ENCODE peak calls at places on chromosomes 7 and 10, in five cellular contexts. One of them, this sample, is unnamed.

GRCh38 chr10:43208147-43209063 is 58.5 kb downstream of the RASGEF1A start:
- DNase-seq in mammary epithelial cell: no peak
- DNase-seq in OCI-LY7: no peak
- DNase-seq in RWPE1: no peak
- DNase-seq in IMR-90: no peak
- DNase-seq in this sample: peak

GRCh38 chr10:60086862-60087261 is 180.5 kb upstream of the CCDC6 start:
- DNase-seq in mammary epithelial cell: no peak
- DNase-seq in OCI-LY7: no peak
- DNase-seq in RWPE1: no peak
- DNase-seq in IMR-90: no peak
- DNase-seq in this sample: no peak

GRCh38 chr10:118042827-118043242 is 3.9 kb downstream of the RAB11FIP2 start:
- DNase-seq in mammary epithelial cell: no peak
- DNase-seq in OCI-LY7: no peak
- DNase-seq in RWPE1: no peak
- DNase-seq in IMR-90: no peak
- DNase-seq in this sample: no peak

GRCh38 chr7:19621740-19622139 is 87.1 kb downstream of the POLR1F start:
- DNase-seq in mammary epithelial cell: peak
- DNase-seq in OCI-LY7: no peak
- DNase-seq in RWPE1: peak
- DNase-seq in IMR-90: peak
- DNase-seq in this sample: no peak

GRCh38 chr7:78115876-78116275 is 317.3 kb downstream of the PHTF2 start:
- DNase-seq in mammary epithelial cell: peak
- DNase-seq in OCI-LY7: no peak
- DNase-seq in RWPE1: no peak
- DNase-seq in IMR-90: no peak
- DNase-seq in this sample: no peak

GRCh38 chr7:54709283-54709682 is 49.7 kb downstream of the SEC61G start:
- DNase-seq in mammary epithelial cell: no peak
- DNase-seq in OCI-LY7: no peak
- DNase-seq in RWPE1: no peak
- DNase-seq in IMR-90: no peak
- DNase-seq in this sample: no peak

GRCh38 chr7:99106869-99107268 is 37.0 kb downstream of the SMURF1 start:
- DNase-seq in mammary epithelial cell: peak
- DNase-seq in OCI-LY7: no peak
- DNase-seq in RWPE1: peak
- DNase-seq in IMR-90: peak
- DNase-seq in this sample: no peak

GRCh38 chr7:157916946-157917670 is 580.3 kb downstream of the DNAJB6 start:
- DNase-seq in mammary epithelial cell: no peak
- DNase-seq in OCI-LY7: no peak
- DNase-seq in RWPE1: no peak
- DNase-seq in IMR-90: no peak
- DNase-seq in this sample: no peak

GRCh38 chr10:90062786-90063185 is 361.4 kb downstream of the KIF20B start:
- DNase-seq in mammary epithelial cell: no peak
- DNase-seq in OCI-LY7: no peak
- DNase-seq in RWPE1: no peak
- DNase-seq in IMR-90: peak
- DNase-seq in this sample: no peak

GRCh38 chr10:16751244-16751643 is 66.0 kb downstream of the RSU1 start:
- DNase-seq in mammary epithelial cell: no peak
- DNase-seq in OCI-LY7: no peak
- DNase-seq in RWPE1: no peak
- DNase-seq in IMR-90: no peak
- DNase-seq in this sample: no peak

GRCh38 chr10:131892817-131893675 is 7.8 kb upstream of the PPP2R2D start:
- DNase-seq in mammary epithelial cell: no peak
- DNase-seq in OCI-LY7: no peak
- DNase-seq in RWPE1: no peak
- DNase-seq in IMR-90: no peak
- DNase-seq in this sample: no peak

GRCh38 chr7:101838837-101839483 is 21.5 kb downstream of the CUX1 start:
- DNase-seq in mammary epithelial cell: no peak
- DNase-seq in OCI-LY7: no peak
- DNase-seq in RWPE1: no peak
- DNase-seq in IMR-90: no peak
- DNase-seq in this sample: peak

GRCh38 chr10:8453587-8453986 is 399.1 kb downstream of the GATA3 start:
- DNase-seq in mammary epithelial cell: peak
- DNase-seq in OCI-LY7: no peak
- DNase-seq in RWPE1: no peak
- DNase-seq in IMR-90: no peak
- DNase-seq in this sample: peak

GRCh38 chr7:114504586-114504985 is 90.0 kb downstream of the FOXP2 start:
- DNase-seq in mammary epithelial cell: no peak
- DNase-seq in OCI-LY7: no peak
- DNase-seq in RWPE1: no peak
- DNase-seq in IMR-90: peak
- DNase-seq in this sample: no peak

GRCh38 chr10:1526427-1527055 is 210.8 kb downstream of the ADARB2 start:
- DNase-seq in mammary epithelial cell: no peak
- DNase-seq in OCI-LY7: peak
- DNase-seq in RWPE1: no peak
- DNase-seq in IMR-90: no peak
- DNase-seq in this sample: no peak

GRCh38 chr10:132774905-132775863 is 10.8 kb downstream of the NKX6-2 start:
- DNase-seq in mammary epithelial cell: no peak
- DNase-seq in OCI-LY7: no peak
- DNase-seq in RWPE1: no peak
- DNase-seq in IMR-90: no peak
- DNase-seq in this sample: no peak

GRCh38 chr10:100009283-100009792 is 409 bp downstream of the DNMBP start:
- DNase-seq in mammary epithelial cell: peak
- DNase-seq in OCI-LY7: no peak
- DNase-seq in RWPE1: peak
- DNase-seq in IMR-90: no peak
- DNase-seq in this sample: peak

GRCh38 chr7:24438232-24438631 is 135.0 kb upstream of the PALS2 start:
- DNase-seq in mammary epithelial cell: no peak
- DNase-seq in OCI-LY7: no peak
- DNase-seq in RWPE1: no peak
- DNase-seq in IMR-90: no peak
- DNase-seq in this sample: no peak

GRCh38 chr7:437293-438280 is 82.1 kb downstream of the PDGFA start:
- DNase-seq in mammary epithelial cell: no peak
- DNase-seq in OCI-LY7: no peak
- DNase-seq in RWPE1: no peak
- DNase-seq in IMR-90: no peak
- DNase-seq in this sample: peak

GRCh38 chr7:23294549-23295400 is 4.4 kb upstream of the MALSU1 start:
- DNase-seq in mammary epithelial cell: no peak
- DNase-seq in OCI-LY7: no peak
- DNase-seq in RWPE1: no peak
- DNase-seq in IMR-90: no peak
- DNase-seq in this sample: no peak

GRCh38 chr10:131748191-131748590 is 152.6 kb upstream of the PPP2R2D start:
- DNase-seq in mammary epithelial cell: no peak
- DNase-seq in OCI-LY7: no peak
- DNase-seq in RWPE1: no peak
- DNase-seq in IMR-90: no peak
- DNase-seq in this sample: no peak

GRCh38 chr10:133324198-133324792 is 12.4 kb downstream of the CALY start:
- DNase-seq in mammary epithelial cell: no peak
- DNase-seq in OCI-LY7: peak
- DNase-seq in RWPE1: no peak
- DNase-seq in IMR-90: peak
- DNase-seq in this sample: peak

GRCh38 chr10:35940067-35940989 is 298.2 kb upstream of the FZD8 start:
- DNase-seq in mammary epithelial cell: no peak
- DNase-seq in OCI-LY7: no peak
- DNase-seq in RWPE1: no peak
- DNase-seq in IMR-90: peak
- DNase-seq in this sample: no peak

GRCh38 chr7:92875719-92876118 is 39.3 kb upstream of the CDK6 start:
- DNase-seq in mammary epithelial cell: peak
- DNase-seq in OCI-LY7: no peak
- DNase-seq in RWPE1: peak
- DNase-seq in IMR-90: peak
- DNase-seq in this sample: no peak

GRCh38 chr10:56505555-56505954 is 144.5 kb upstream of the ZWINT start:
- DNase-seq in mammary epithelial cell: no peak
- DNase-seq in OCI-LY7: no peak
- DNase-seq in RWPE1: no peak
- DNase-seq in IMR-90: no peak
- DNase-seq in this sample: no peak

GRCh38 chr7:113730309-113730955 is 188.4 kb downstream of the PPP1R3A start:
- DNase-seq in mammary epithelial cell: peak
- DNase-seq in OCI-LY7: no peak
- DNase-seq in RWPE1: no peak
- DNase-seq in IMR-90: peak
- DNase-seq in this sample: no peak

GRCh38 chr7:20136647-20137046 is 80.5 kb downstream of the MACC1 start:
- DNase-seq in mammary epithelial cell: no peak
- DNase-seq in OCI-LY7: no peak
- DNase-seq in RWPE1: no peak
- DNase-seq in IMR-90: no peak
- DNase-seq in this sample: no peak

GRCh38 chr10:90326498-90327267 is 531.2 kb downstream of the HTR7 start:
- DNase-seq in mammary epithelial cell: peak
- DNase-seq in OCI-LY7: no peak
- DNase-seq in RWPE1: peak
- DNase-seq in IMR-90: peak
- DNase-seq in this sample: no peak

GRCh38 chr10:89666138-89666537 is 21.1 kb upstream of the PANK1 start:
- DNase-seq in mammary epithelial cell: no peak
- DNase-seq in OCI-LY7: no peak
- DNase-seq in RWPE1: no peak
- DNase-seq in IMR-90: no peak
- DNase-seq in this sample: no peak

GRCh38 chr10:23341004-23341403 is 3.6 kb downstream of the C10orf67 start:
- DNase-seq in mammary epithelial cell: no peak
- DNase-seq in OCI-LY7: no peak
- DNase-seq in RWPE1: no peak
- DNase-seq in IMR-90: peak
- DNase-seq in this sample: no peak

GRCh38 chr10:113078282-113078907 is 128.3 kb downstream of the TCF7L2 start:
- DNase-seq in mammary epithelial cell: no peak
- DNase-seq in OCI-LY7: no peak
- DNase-seq in RWPE1: no peak
- DNase-seq in IMR-90: no peak
- DNase-seq in this sample: no peak

GRCh38 chr10:127374901-127375300 is 174.2 kb upstream of the NPS start:
- DNase-seq in mammary epithelial cell: no peak
- DNase-seq in OCI-LY7: no peak
- DNase-seq in RWPE1: no peak
- DNase-seq in IMR-90: no peak
- DNase-seq in this sample: no peak

GRCh38 chr10:80829151-80829550 is 291.4 kb downstream of the SH2D4B start:
- DNase-seq in mammary epithelial cell: no peak
- DNase-seq in OCI-LY7: no peak
- DNase-seq in RWPE1: no peak
- DNase-seq in IMR-90: no peak
- DNase-seq in this sample: no peak
- H3K27ac ChIP-seq in mammary epithelial cell: no peak
- H3K27ac ChIP-seq in OCI-LY7: no peak
- H3K27ac ChIP-seq in RWPE1: no peak
- H3K27ac ChIP-seq in IMR-90: no peak
- H3K27ac ChIP-seq in this sample: no peak

GRCh38 chr10:30055094-30055701 is 4.2 kb downstream of the JCAD start:
- DNase-seq in mammary epithelial cell: no peak
- DNase-seq in OCI-LY7: no peak
- DNase-seq in RWPE1: no peak
- DNase-seq in IMR-90: peak
- DNase-seq in this sample: no peak
- H3K27ac ChIP-seq in mammary epithelial cell: no peak
- H3K27ac ChIP-seq in OCI-LY7: no peak
- H3K27ac ChIP-seq in RWPE1: no peak
- H3K27ac ChIP-seq in IMR-90: peak
- H3K27ac ChIP-seq in this sample: peak

GRCh38 chr7:138243430-138243829 is 167.2 kb downstream of the AKR1D1 start:
- DNase-seq in mammary epithelial cell: no peak
- DNase-seq in OCI-LY7: no peak
- DNase-seq in RWPE1: no peak
- DNase-seq in IMR-90: no peak
- DNase-seq in this sample: no peak
- H3K27ac ChIP-seq in mammary epithelial cell: no peak
- H3K27ac ChIP-seq in OCI-LY7: no peak
- H3K27ac ChIP-seq in RWPE1: no peak
- H3K27ac ChIP-seq in IMR-90: no peak
- H3K27ac ChIP-seq in this sample: no peak

GRCh38 chr10:101597036-101597435 is 8.9 kb downstream of the DPCD start:
- DNase-seq in mammary epithelial cell: no peak
- DNase-seq in OCI-LY7: no peak
- DNase-seq in RWPE1: no peak
- DNase-seq in IMR-90: no peak
- DNase-seq in this sample: no peak

GRCh38 chr10:101601541-101601940 is 13.4 kb downstream of the DPCD start:
- DNase-seq in mammary epithelial cell: no peak
- DNase-seq in OCI-LY7: no peak
- DNase-seq in RWPE1: no peak
- DNase-seq in IMR-90: no peak
- DNase-seq in this sample: no peak

DNA sequence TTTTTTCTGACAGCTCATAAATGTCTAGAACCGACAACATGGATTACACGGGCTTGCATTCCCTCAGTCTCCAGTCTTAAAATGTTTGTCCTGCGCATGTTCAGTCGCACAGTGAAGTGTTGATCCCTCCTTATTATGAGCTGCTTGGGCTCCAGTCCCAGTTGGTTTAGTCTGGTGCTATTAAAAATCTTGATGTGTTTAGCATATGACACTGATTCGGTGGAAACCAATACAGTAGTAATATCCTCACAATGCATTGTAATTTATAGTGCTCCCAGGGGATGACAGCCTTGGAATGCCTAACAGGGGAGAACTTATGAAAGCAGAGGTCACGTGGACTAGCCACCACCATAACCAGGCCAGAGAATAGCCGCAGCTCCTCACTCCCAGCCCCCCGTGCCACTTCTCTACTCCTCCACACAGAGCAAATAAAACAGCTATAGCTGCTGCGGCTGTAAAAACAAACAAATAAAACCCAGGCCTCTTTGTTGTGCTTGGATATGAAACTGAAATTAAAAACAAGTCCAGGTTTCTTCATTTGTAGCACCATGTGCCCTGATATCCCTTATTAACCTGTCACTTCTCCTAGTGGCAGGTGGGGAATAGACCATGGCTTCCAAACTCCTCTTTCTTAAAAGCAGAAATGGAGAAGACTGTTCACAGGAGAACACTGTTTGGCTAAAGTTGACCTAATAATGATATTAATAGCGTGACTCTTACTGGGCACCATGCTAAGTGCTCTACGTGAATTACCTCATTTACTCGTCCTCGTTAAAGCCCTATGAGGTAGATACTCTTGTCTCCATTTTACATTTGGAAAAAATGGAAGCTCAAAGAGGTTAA is 7.7 kb downstream of the DPCD start:
- DNase-seq in mammary epithelial cell: no peak
- DNase-seq in OCI-LY7: no peak
- DNase-seq in RWPE1: no peak
- DNase-seq in IMR-90: no peak
- DNase-seq in this sample: no peak
- H3K27ac ChIP-seq in mammary epithelial cell: no peak
- H3K27ac ChIP-seq in OCI-LY7: no peak
- H3K27ac ChIP-seq in RWPE1: no peak
- H3K27ac ChIP-seq in IMR-90: no peak
- H3K27ac ChIP-seq in this sample: no peak